ENCODE peak calls at places on chromosomes 16 and 17, in five cellular contexts. One of them, this sample, is unnamed.

GRCh38 chr16:30720694-30721093 is 21.7 kb downstream of the SRCAP start:
- DNase-seq in adrenal gland: no peak
- DNase-seq in lower lobe of right lung: no peak
- DNase-seq in upper lobe of left lung: no peak
- DNase-seq in brain microvascular endothelial cell: no peak
- DNase-seq in this sample: no peak

GRCh38 chr16:85126731-85127662 is 14.7 kb upstream of the CIBAR2 start:
- DNase-seq in adrenal gland: no peak
- DNase-seq in brain microvascular endothelial cell: peak
- DNase-seq in lower lobe of right lung: no peak
- DNase-seq in upper lobe of left lung: no peak
- DNase-seq in this sample: peak

GRCh38 chr17:73542323-73542722 is 101.9 kb downstream of the SDK2 start:
- DNase-seq in brain microvascular endothelial cell: no peak
- DNase-seq in upper lobe of left lung: no peak
- DNase-seq in lower lobe of right lung: no peak
- DNase-seq in adrenal gland: no peak
- DNase-seq in this sample: no peak

GRCh38 chr17:21001111-21001812 is 41.5 kb downstream of the USP22 start:
- DNase-seq in brain microvascular endothelial cell: no peak
- DNase-seq in upper lobe of left lung: no peak
- DNase-seq in adrenal gland: no peak
- DNase-seq in lower lobe of right lung: no peak
- DNase-seq in this sample: no peak

GRCh38 chr17:969767-970387 is 9.7 kb downstream of the NXN start:
- DNase-seq in upper lobe of left lung: no peak
- DNase-seq in brain microvascular endothelial cell: no peak
- DNase-seq in lower lobe of right lung: no peak
- DNase-seq in adrenal gland: no peak
- DNase-seq in this sample: no peak

GRCh38 chr17:68660302-68660701 is 59.1 kb upstream of the FAM20A start:
- DNase-seq in lower lobe of right lung: no peak
- DNase-seq in adrenal gland: no peak
- DNase-seq in upper lobe of left lung: no peak
- DNase-seq in brain microvascular endothelial cell: no peak
- DNase-seq in this sample: no peak

GRCh38 chr17:75390982-75391381 is 14.5 kb downstream of the GRB2 start:
- DNase-seq in brain microvascular endothelial cell: no peak
- DNase-seq in upper lobe of left lung: no peak
- DNase-seq in adrenal gland: no peak
- DNase-seq in lower lobe of right lung: no peak
- DNase-seq in this sample: peak

GRCh38 chr16:90084215-90084614 is 7.1 kb upstream of the PRDM7 start:
- DNase-seq in adrenal gland: no peak
- DNase-seq in upper lobe of left lung: no peak
- DNase-seq in brain microvascular endothelial cell: no peak
- DNase-seq in lower lobe of right lung: no peak
- DNase-seq in this sample: no peak

GRCh38 chr17:5838661-5839300 is 231.4 kb upstream of the WSCD1 start:
- DNase-seq in brain microvascular endothelial cell: no peak
- DNase-seq in lower lobe of right lung: no peak
- DNase-seq in adrenal gland: no peak
- DNase-seq in upper lobe of left lung: no peak
- DNase-seq in this sample: no peak

GRCh38 chr16:74984194-74984669 is 691 bp downstream of the WDR59 start:
- DNase-seq in adrenal gland: no peak
- DNase-seq in lower lobe of right lung: no peak
- DNase-seq in brain microvascular endothelial cell: peak
- DNase-seq in upper lobe of left lung: no peak
- DNase-seq in this sample: peak

GRCh38 chr16:15946257-15947044 is 3.0 kb upstream of the ABCC1 start:
- DNase-seq in lower lobe of right lung: no peak
- DNase-seq in upper lobe of left lung: no peak
- DNase-seq in brain microvascular endothelial cell: peak
- DNase-seq in adrenal gland: no peak
- DNase-seq in this sample: peak

GRCh38 chr16:66337434-66338188 is 28.9 kb upstream of the CDH5 start:
- DNase-seq in brain microvascular endothelial cell: no peak
- DNase-seq in upper lobe of left lung: no peak
- DNase-seq in lower lobe of right lung: no peak
- DNase-seq in adrenal gland: no peak
- DNase-seq in this sample: no peak

GRCh38 chr16:70576431-70577255 is 53.0 kb downstream of the SF3B3 start:
- DNase-seq in brain microvascular endothelial cell: peak
- DNase-seq in upper lobe of left lung: no peak
- DNase-seq in lower lobe of right lung: no peak
- DNase-seq in adrenal gland: peak
- DNase-seq in this sample: peak

GRCh38 chr17:9987779-9988585 is 82.9 kb upstream of the RCVRN start:
- DNase-seq in adrenal gland: no peak
- DNase-seq in brain microvascular endothelial cell: no peak
- DNase-seq in lower lobe of right lung: peak
- DNase-seq in upper lobe of left lung: peak
- DNase-seq in this sample: peak

GRCh38 chr16:10668322-10669045 is 26.2 kb downstream of the TEKT5 start:
- DNase-seq in brain microvascular endothelial cell: peak
- DNase-seq in adrenal gland: no peak
- DNase-seq in lower lobe of right lung: no peak
- DNase-seq in upper lobe of left lung: peak
- DNase-seq in this sample: peak

GRCh38 chr16:50267651-50268050 is 1.3 kb downstream of the ADCY7 start:
- DNase-seq in upper lobe of left lung: no peak
- DNase-seq in lower lobe of right lung: peak
- DNase-seq in brain microvascular endothelial cell: no peak
- DNase-seq in adrenal gland: no peak
- DNase-seq in this sample: no peak

GRCh38 chr16:85717393-85718152 is 28.8 kb upstream of the GINS2 start:
- DNase-seq in lower lobe of right lung: peak
- DNase-seq in brain microvascular endothelial cell: peak
- DNase-seq in upper lobe of left lung: peak
- DNase-seq in adrenal gland: peak
- DNase-seq in this sample: peak

GRCh38 chr17:13418891-13419290 is 182.8 kb downstream of the HS3ST3A1 start:
- DNase-seq in brain microvascular endothelial cell: no peak
- DNase-seq in adrenal gland: no peak
- DNase-seq in lower lobe of right lung: no peak
- DNase-seq in upper lobe of left lung: no peak
- DNase-seq in this sample: no peak

GRCh38 chr17:73250851-73251640 is 10.6 kb downstream of the CPSF4L start:
- DNase-seq in lower lobe of right lung: no peak
- DNase-seq in upper lobe of left lung: no peak
- DNase-seq in brain microvascular endothelial cell: no peak
- DNase-seq in adrenal gland: no peak
- DNase-seq in this sample: no peak

GRCh38 chr17:48322060-48322459 is 108.0 kb downstream of the SKAP1 start:
- DNase-seq in upper lobe of left lung: no peak
- DNase-seq in brain microvascular endothelial cell: no peak
- DNase-seq in adrenal gland: no peak
- DNase-seq in lower lobe of right lung: no peak
- DNase-seq in this sample: peak
- TF ChIP-seq CTCF in upper lobe of left lung: no peak
- TF ChIP-seq CTCF in brain microvascular endothelial cell: peak
- TF ChIP-seq CTCF in adrenal gland: no peak
- TF ChIP-seq CTCF in lower lobe of right lung: no peak
- TF ChIP-seq CTCF in this sample: peak

DNA sequence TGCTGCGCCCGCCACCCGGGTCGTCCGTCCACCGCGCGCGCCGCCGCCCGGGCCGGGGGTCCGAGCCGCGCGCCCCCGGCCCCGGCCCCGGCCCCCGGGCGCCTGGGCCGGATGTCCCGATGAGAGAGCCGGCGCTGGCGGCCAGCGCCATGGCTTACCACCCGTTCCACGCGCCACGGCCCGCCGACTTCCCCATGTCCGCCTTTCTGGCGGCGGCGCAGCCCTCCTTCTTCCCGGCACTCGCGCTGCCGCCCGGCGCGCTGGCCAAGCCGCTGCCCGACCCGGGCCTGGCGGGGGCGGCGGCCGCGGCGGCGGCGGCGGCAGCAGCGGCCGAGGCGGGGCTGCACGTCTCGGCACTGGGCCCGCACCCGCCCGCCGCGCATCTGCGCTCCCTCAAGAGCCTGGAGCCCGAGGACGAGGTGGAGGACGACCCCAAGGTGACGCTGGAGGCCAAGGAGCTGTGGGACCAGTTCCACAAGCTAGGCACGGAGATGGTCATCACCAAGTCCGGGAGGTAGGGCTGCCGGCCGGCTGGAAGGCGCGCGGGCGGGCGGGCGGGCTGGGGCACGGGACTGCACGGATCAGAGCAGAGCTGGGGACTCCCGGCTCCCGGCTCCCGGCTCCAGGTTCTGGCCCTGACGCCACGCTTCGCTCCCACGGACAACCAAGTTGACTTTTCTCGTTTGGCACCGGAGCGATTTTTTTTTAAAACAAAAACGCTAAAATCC is 579 bp downstream of the TBX2 start:
- DNase-seq in lower lobe of right lung: peak
- DNase-seq in upper lobe of left lung: no peak
- DNase-seq in brain microvascular endothelial cell: no peak
- DNase-seq in adrenal gland: no peak
- DNase-seq in this sample: peak
- H3K4me3 ChIP-seq in lower lobe of right lung: peak
- H3K4me3 ChIP-seq in upper lobe of left lung: peak
- H3K4me3 ChIP-seq in brain microvascular endothelial cell: peak
- H3K4me3 ChIP-seq in adrenal gland: no peak
- H3K4me3 ChIP-seq in this sample: peak

GRCh38 chr16:88495268-88495772 is 42.2 kb downstream of the ZFPM1 start:
- DNase-seq in brain microvascular endothelial cell: no peak
- DNase-seq in upper lobe of left lung: no peak
- DNase-seq in adrenal gland: no peak
- DNase-seq in lower lobe of right lung: no peak
- DNase-seq in this sample: no peak
- TF ChIP-seq CTCF in brain microvascular endothelial cell: no peak
- TF ChIP-seq CTCF in upper lobe of left lung: no peak
- TF ChIP-seq CTCF in adrenal gland: no peak
- TF ChIP-seq CTCF in lower lobe of right lung: no peak
- TF ChIP-seq CTCF in this sample: no peak

DNA sequence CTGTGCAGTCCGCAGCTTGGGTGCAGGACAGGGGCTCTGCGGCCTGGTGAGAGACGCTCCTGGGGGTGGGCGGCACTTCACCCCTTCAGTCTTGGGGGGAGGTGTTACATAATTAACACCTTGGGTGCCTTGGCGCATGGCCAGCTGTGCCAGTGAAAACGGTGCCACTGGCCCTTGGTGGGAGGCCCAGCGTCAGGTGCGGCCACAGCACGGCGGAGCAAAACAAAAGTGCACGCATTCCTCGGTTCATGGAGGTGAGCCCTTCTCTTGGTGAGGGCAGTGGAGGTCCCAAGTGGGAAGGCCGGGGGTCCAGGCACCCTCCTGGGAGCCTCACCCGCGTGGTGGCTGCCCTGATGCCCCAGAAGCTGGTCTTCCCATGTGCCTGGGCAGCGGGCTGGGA is 89.8 kb downstream of the ENGASE start:
- DNase-seq in brain microvascular endothelial cell: no peak
- DNase-seq in adrenal gland: no peak
- DNase-seq in upper lobe of left lung: no peak
- DNase-seq in lower lobe of right lung: no peak
- DNase-seq in this sample: no peak
- H3K4me3 ChIP-seq in brain microvascular endothelial cell: no peak
- H3K4me3 ChIP-seq in adrenal gland: no peak
- H3K4me3 ChIP-seq in upper lobe of left lung: no peak
- H3K4me3 ChIP-seq in lower lobe of right lung: no peak
- H3K4me3 ChIP-seq in this sample: no peak

DNA sequence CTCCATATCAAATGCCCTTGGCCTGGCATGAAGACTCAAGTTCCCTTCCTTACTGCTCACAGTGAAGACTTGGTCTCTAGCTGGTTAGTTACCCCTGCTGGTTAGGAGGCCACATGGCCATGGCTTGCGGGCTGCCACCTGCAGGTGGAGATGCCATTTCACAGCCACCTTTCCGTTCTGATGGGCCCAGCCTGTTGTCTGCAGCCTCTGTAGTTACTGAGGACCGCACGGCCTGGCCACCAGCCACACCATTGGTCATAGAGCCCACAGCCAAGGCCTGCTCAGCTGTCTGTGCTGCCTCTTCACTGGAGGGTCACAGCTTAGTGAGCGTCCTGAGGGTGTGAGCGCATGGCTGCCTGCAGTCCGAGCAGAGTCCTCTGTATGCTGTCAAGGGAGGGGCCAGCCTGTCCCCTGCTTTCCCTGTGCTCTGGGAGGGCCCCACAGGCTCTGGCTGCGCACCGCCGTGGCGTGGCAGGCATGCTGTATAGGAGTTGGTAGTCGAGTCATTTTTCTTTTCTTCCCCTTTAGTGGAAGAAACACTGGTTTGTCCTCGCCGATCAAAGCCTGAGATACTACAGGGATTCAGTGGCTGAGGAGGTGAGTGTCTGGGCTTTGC is 59.2 kb downstream of the PLD6 start:
- DNase-seq in adrenal gland: no peak
- DNase-seq in upper lobe of left lung: no peak
- DNase-seq in brain microvascular endothelial cell: no peak
- DNase-seq in lower lobe of right lung: no peak
- DNase-seq in this sample: no peak
- TF ChIP-seq CTCF in adrenal gland: no peak
- TF ChIP-seq CTCF in upper lobe of left lung: no peak
- TF ChIP-seq CTCF in brain microvascular endothelial cell: peak
- TF ChIP-seq CTCF in lower lobe of right lung: no peak
- TF ChIP-seq CTCF in this sample: peak

GRCh38 chr16:13808075-13808474 is 111.9 kb upstream of the ERCC4 start:
- DNase-seq in upper lobe of left lung: no peak
- DNase-seq in brain microvascular endothelial cell: no peak
- DNase-seq in adrenal gland: no peak
- DNase-seq in lower lobe of right lung: no peak
- DNase-seq in this sample: no peak

GRCh38 chr16:13798211-13798610 is 121.7 kb upstream of the ERCC4 start:
- DNase-seq in lower lobe of right lung: no peak
- DNase-seq in brain microvascular endothelial cell: no peak
- DNase-seq in upper lobe of left lung: no peak
- DNase-seq in adrenal gland: no peak
- DNase-seq in this sample: no peak

GRCh38 chr16:13809765-13810164 is 110.2 kb upstream of the ERCC4 start:
- DNase-seq in upper lobe of left lung: no peak
- DNase-seq in adrenal gland: no peak
- DNase-seq in brain microvascular endothelial cell: no peak
- DNase-seq in lower lobe of right lung: no peak
- DNase-seq in this sample: no peak

GRCh38 chr16:13803974-13804373 is 116.0 kb upstream of the ERCC4 start:
- DNase-seq in adrenal gland: no peak
- DNase-seq in brain microvascular endothelial cell: no peak
- DNase-seq in upper lobe of left lung: no peak
- DNase-seq in lower lobe of right lung: no peak
- DNase-seq in this sample: no peak
- H3K4me3 ChIP-seq in adrenal gland: no peak
- H3K4me3 ChIP-seq in brain microvascular endothelial cell: no peak
- H3K4me3 ChIP-seq in upper lobe of left lung: no peak
- H3K4me3 ChIP-seq in lower lobe of right lung: no peak
- H3K4me3 ChIP-seq in this sample: no peak

GRCh38 chr17:42744283-42744805 is 496 bp downstream of the EZH1 start:
- DNase-seq in brain microvascular endothelial cell: no peak
- DNase-seq in upper lobe of left lung: peak
- DNase-seq in lower lobe of right lung: peak
- DNase-seq in adrenal gland: peak
- DNase-seq in this sample: peak
- TF ChIP-seq CTCF in brain microvascular endothelial cell: no peak
- TF ChIP-seq CTCF in upper lobe of left lung: no peak
- TF ChIP-seq CTCF in lower lobe of right lung: no peak
- TF ChIP-seq CTCF in adrenal gland: no peak
- TF ChIP-seq CTCF in this sample: no peak

GRCh38 chr16:52545157-52545543 is 1.8 kb downstream of the TOX3 start:
- DNase-seq in adrenal gland: no peak
- DNase-seq in upper lobe of left lung: no peak
- DNase-seq in brain microvascular endothelial cell: no peak
- DNase-seq in lower lobe of right lung: no peak
- DNase-seq in this sample: no peak
- H3K4me3 ChIP-seq in adrenal gland: no peak
- H3K4me3 ChIP-seq in upper lobe of left lung: no peak
- H3K4me3 ChIP-seq in brain microvascular endothelial cell: no peak
- H3K4me3 ChIP-seq in lower lobe of right lung: peak
- H3K4me3 ChIP-seq in this sample: no peak

This sample was measured in choroid plexus epithelial cell.